ENCODE peak calls at places on chromosomes 12 and 14, in five cellular contexts. One of them, this sample, is unnamed.

GRCh38 chr12:40551466-40551865 is 140.8 kb upstream of the CNTN1 start:
- DNase-seq in H7: no peak
- DNase-seq in activated CD4-positive, alpha-beta T cell treated with anti-CD3 and anti-CD28 coated beads for 48 hours: no peak
- DNase-seq in iPS-NIHi11: no peak
- DNase-seq in left cardiac atrium: no peak
- DNase-seq in this sample: no peak

GRCh38 chr12:1797991-1798733 is 22.2 kb upstream of the LRTM2 start:
- DNase-seq in H7: peak
- DNase-seq in activated CD4-positive, alpha-beta T cell treated with anti-CD3 and anti-CD28 coated beads for 48 hours: peak
- DNase-seq in iPS-NIHi11: no peak
- DNase-seq in left cardiac atrium: no peak
- DNase-seq in this sample: no peak

GRCh38 chr14:97580923-97581495 is 783.8 kb downstream of the VRK1 start:
- DNase-seq in H7: peak
- DNase-seq in activated CD4-positive, alpha-beta T cell treated with anti-CD3 and anti-CD28 coated beads for 48 hours: peak
- DNase-seq in iPS-NIHi11: peak
- DNase-seq in left cardiac atrium: no peak
- DNase-seq in this sample: no peak

GRCh38 chr12:32587536-32588346 is 91.4 kb upstream of the DNM1L start:
- DNase-seq in H7: no peak
- DNase-seq in activated CD4-positive, alpha-beta T cell treated with anti-CD3 and anti-CD28 coated beads for 48 hours: no peak
- DNase-seq in iPS-NIHi11: no peak
- DNase-seq in left cardiac atrium: no peak
- DNase-seq in this sample: no peak

GRCh38 chr14:77045570-77045890 is 17.0 kb upstream of the IRF2BPL start:
- DNase-seq in H7: no peak
- DNase-seq in activated CD4-positive, alpha-beta T cell treated with anti-CD3 and anti-CD28 coated beads for 48 hours: no peak
- DNase-seq in iPS-NIHi11: no peak
- DNase-seq in left cardiac atrium: no peak
- DNase-seq in this sample: peak

GRCh38 chr12:79301181-79301580 is 389.6 kb downstream of the PAWR start:
- DNase-seq in H7: no peak
- DNase-seq in activated CD4-positive, alpha-beta T cell treated with anti-CD3 and anti-CD28 coated beads for 48 hours: no peak
- DNase-seq in iPS-NIHi11: no peak
- DNase-seq in left cardiac atrium: no peak
- DNase-seq in this sample: no peak

GRCh38 chr14:52929192-52929807 is 21.6 kb downstream of the FERMT2 start:
- DNase-seq in H7: no peak
- DNase-seq in activated CD4-positive, alpha-beta T cell treated with anti-CD3 and anti-CD28 coated beads for 48 hours: no peak
- DNase-seq in iPS-NIHi11: no peak
- DNase-seq in left cardiac atrium: no peak
- DNase-seq in this sample: no peak

GRCh38 chr14:54486685-54487084 is 2.1 kb downstream of the GMFB start:
- DNase-seq in H7: peak
- DNase-seq in activated CD4-positive, alpha-beta T cell treated with anti-CD3 and anti-CD28 coated beads for 48 hours: no peak
- DNase-seq in iPS-NIHi11: no peak
- DNase-seq in left cardiac atrium: no peak
- DNase-seq in this sample: no peak

GRCh38 chr14:68791078-68791983 is 1.5 kb downstream of the ZFP36L1 start:
- DNase-seq in H7: peak
- DNase-seq in activated CD4-positive, alpha-beta T cell treated with anti-CD3 and anti-CD28 coated beads for 48 hours: peak
- DNase-seq in iPS-NIHi11: no peak
- DNase-seq in left cardiac atrium: no peak
- DNase-seq in this sample: peak